ENCODE peak calls at places on chromosomes 3 and 15, in seven cellular contexts. T is GM23338, H is fibroblast of the aortic adventitia, S is psoas muscle, J is mesothelial cell of epicardium, N is tibial artery, E is fibroblast of pulmonary artery. M is an unnamed sample.

GRCh38 chr15:44075535-44075934 is 119.5 kb downstream of the FRMD5 start:
- DNase-seq in T (no peak), E (peak), N (no peak), H (peak), S (no peak), J (no peak), M (no peak)

GRCh38 chr3:26556637-26557036 is 65.9 kb upstream of the LRRC3B start:
- DNase-seq in N (no peak), H (no peak), T (no peak), J (no peak), E (no peak), S (no peak), M (no peak)

GRCh38 chr3:128270559-128271492 is 117.5 kb downstream of the EEFSEC start:
- DNase-seq in H (no peak), S (no peak), N (no peak), T (peak), J (no peak), E (no peak), M (no peak)

GRCh38 chr3:58638586-58638985 is 28.0 kb downstream of the FAM3D start:
- DNase-seq in S (no peak), T (no peak), H (no peak), N (no peak), E (no peak), J (no peak), M (no peak)

GRCh38 chr15:88664151-88664778 is 25.4 kb downstream of the ISG20 start:
- DNase-seq in T (peak), E (no peak), S (no peak), J (no peak), N (no peak), H (peak), M (no peak)

GRCh38 chr15:71588746-71589145 is 221.6 kb upstream of the NR2E3 start:
- DNase-seq in H (peak), E (peak), J (no peak), N (no peak), T (peak), S (no peak), M (no peak)

GRCh38 chr3:115550285-115550741 is 73.0 kb upstream of the GAP43 start:
- DNase-seq in H (peak), N (no peak), S (peak), T (no peak), J (no peak), E (no peak), M (no peak)

GRCh38 chr3:157201648-157202278 is 41.8 kb upstream of the CCNL1 start:
- DNase-seq in N (no peak), T (peak), E (peak), J (no peak), H (peak), S (no peak), M (no peak)

GRCh38 chr3:160564949-160565441 is 376 bp downstream of the KPNA4 start:
- DNase-seq in T (peak), S (peak), J (no peak), N (no peak), H (peak), E (peak), M (no peak)

GRCh38 chr3:184338538-184338945 is 1.1 kb downstream of the FAM131A start:
- DNase-seq in T (peak), S (peak), J (peak), H (peak), N (peak), E (peak), M (peak)

GRCh38 chr3:11498646-11499045 is 145.1 kb downstream of the VGLL4 start:
- DNase-seq in N (no peak), T (no peak), E (peak), S (peak), H (peak), J (no peak), M (no peak)

GRCh38 chr15:44719293-44719999 is 8.1 kb downstream of the B2M start:
- DNase-seq in E (peak), N (no peak), J (no peak), T (peak), S (no peak), H (peak), M (no peak)

GRCh38 chr3:37887824-37888223 is 26.1 kb downstream of the CTDSPL start:
- DNase-seq in E (no peak), N (no peak), H (no peak), J (no peak), S (no peak), T (no peak), M (no peak)

DNA sequence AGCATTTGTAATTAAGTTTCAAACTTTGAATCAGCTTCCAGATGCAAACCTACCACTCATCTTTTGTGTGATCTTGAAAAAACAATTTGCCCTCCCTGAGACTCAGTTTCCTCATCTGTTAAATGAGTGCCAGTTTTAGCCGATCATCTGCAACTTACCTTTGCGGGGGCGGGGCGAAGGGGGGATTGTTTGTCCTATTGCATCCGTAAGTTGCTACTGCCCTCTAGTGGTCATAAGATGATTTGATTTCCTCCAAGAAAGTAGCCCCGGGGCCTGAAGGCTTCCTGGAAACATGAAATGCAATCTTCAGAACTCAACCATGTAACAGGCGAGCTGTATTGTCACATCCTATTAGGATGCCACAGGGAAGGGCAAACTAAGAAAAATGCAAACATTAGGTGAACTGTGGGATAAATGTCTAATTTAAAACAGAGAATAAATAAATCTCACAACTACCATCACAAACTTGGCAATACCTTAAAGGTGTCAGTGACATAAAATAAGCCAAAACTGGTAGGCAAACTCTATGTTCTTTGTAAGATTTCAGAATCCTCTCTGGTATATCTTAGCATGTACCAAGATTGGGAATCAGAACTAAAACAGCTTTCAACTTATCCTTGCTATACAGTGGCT is 63.5 kb upstream of the CLDN18 start:
- DNase-seq in T (peak), E (peak), S (peak), N (no peak), J (peak), H (peak), M (no peak)
- TF ChIP-seq CTCF in T (peak), E (peak), S (peak), N (peak), J (peak), H (peak), M (no peak)

GRCh38 chr15:26679927-26680326 is 92.9 kb downstream of the GABRB3 start:
- DNase-seq in N (no peak), E (no peak), H (no peak), T (no peak), S (no peak), J (no peak), M (no peak)

GRCh38 chr15:26686547-26687187 is 86.2 kb downstream of the GABRB3 start:
- DNase-seq in H (no peak), J (no peak), S (no peak), T (no peak), N (no peak), E (no peak), M (no peak)

GRCh38 chr15:26682765-26683164 is 90.1 kb downstream of the GABRB3 start:
- DNase-seq in T (peak), N (no peak), H (no peak), S (no peak), J (no peak), E (no peak), M (no peak)
- TF ChIP-seq CTCF in T (peak), N (no peak), H (no peak), S (no peak), J (no peak), E (no peak), M (no peak)

DNA sequence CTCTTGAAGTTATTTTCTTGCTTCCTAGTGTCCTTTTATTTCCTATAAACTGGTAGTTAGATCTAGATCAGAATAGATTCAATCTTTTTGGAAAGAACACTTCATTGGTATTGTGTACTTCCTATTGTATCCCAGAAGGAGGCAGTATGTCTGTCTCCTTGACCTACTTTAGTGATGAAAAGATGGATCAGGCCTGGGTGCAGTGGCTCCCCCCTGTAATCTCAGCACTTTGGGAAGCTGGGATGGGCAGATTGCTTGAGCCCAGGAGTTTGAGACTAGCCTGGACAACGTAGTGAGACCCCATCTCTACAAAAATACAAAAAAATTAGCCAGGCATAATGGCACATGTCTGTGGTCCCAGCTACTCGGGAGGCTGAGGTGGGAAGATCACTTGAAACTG is 12.0 kb downstream of the BSN start:
- DNase-seq in S (no peak), H (peak), N (no peak), T (peak), E (peak), J (no peak), M (no peak)
- TF ChIP-seq CTCF in S (no peak), H (peak), N (no peak), T (peak), E (peak), J (no peak), M (no peak)

GRCh38 chr3:49454457-49454856 is 15.6 kb upstream of the DAG1 start:
- DNase-seq in J (no peak), S (no peak), T (peak), E (no peak), N (no peak), H (no peak), M (no peak)
- TF ChIP-seq CTCF in J (no peak), S (peak), T (peak), E (peak), N (peak), H (peak), M (no peak)

GRCh38 chr3:69020424-69020823 is 6.9 kb upstream of the EOGT start:
- DNase-seq in N (no peak), E (no peak), S (no peak), T (no peak), H (no peak), J (no peak), M (no peak)
- TF ChIP-seq CTCF in N (no peak), E (peak), S (no peak), T (peak), H (peak), J (no peak), M (no peak)

GRCh38 chr3:15797600-15798303 is at the start of gene ANKRD28:
- DNase-seq in H (peak), S (no peak), E (peak), T (peak), N (no peak), J (no peak), M (no peak)
- TF ChIP-seq CTCF in H (peak), S (peak), E (peak), T (peak), N (peak), J (peak), M (no peak)